ENCODE peak calls at places on chromosomes 4 and X, in six cellular contexts. One of them, this sample, is unnamed.

GRCh38 chr4:102259702-102260101 is 85.6 kb downstream of the SLC39A8 start:
- DNase-seq in CD8-positive, alpha-beta T cell: no peak
- DNase-seq in left ventricle myocardium inferior: no peak
- DNase-seq in endodermal cell: no peak
- DNase-seq in heart right ventricle: no peak
- DNase-seq in gastrocnemius medialis: no peak
- DNase-seq in this sample: no peak

GRCh38 chrX:144648788-144649187 is 598.5 kb upstream of the SPANXN1 start:
- DNase-seq in gastrocnemius medialis: no peak
- DNase-seq in endodermal cell: no peak
- DNase-seq in CD8-positive, alpha-beta T cell: no peak
- DNase-seq in left ventricle myocardium inferior: no peak
- DNase-seq in heart right ventricle: no peak
- DNase-seq in this sample: no peak

GRCh38 chrX:31715675-31716074 is 643.8 kb upstream of the FTHL17 start:
- DNase-seq in gastrocnemius medialis: no peak
- DNase-seq in CD8-positive, alpha-beta T cell: no peak
- DNase-seq in heart right ventricle: no peak
- DNase-seq in endodermal cell: no peak
- DNase-seq in left ventricle myocardium inferior: no peak
- DNase-seq in this sample: no peak

GRCh38 chrX:3345281-3346081 is 971 bp downstream of the MXRA5 start:
- DNase-seq in endodermal cell: peak; percentile 87
- DNase-seq in gastrocnemius medialis: no peak
- DNase-seq in left ventricle myocardium inferior: peak; percentile 58
- DNase-seq in CD8-positive, alpha-beta T cell: no peak
- DNase-seq in heart right ventricle: peak; percentile 22
- DNase-seq in this sample: peak; percentile 38

GRCh38 chr4:92864176-92864575 is 560.4 kb downstream of the GRID2 start:
- DNase-seq in left ventricle myocardium inferior: no peak
- DNase-seq in heart right ventricle: no peak
- DNase-seq in endodermal cell: no peak
- DNase-seq in gastrocnemius medialis: no peak
- DNase-seq in CD8-positive, alpha-beta T cell: no peak
- DNase-seq in this sample: no peak

GRCh38 chrX:1242901-1243402 is 25.7 kb upstream of the CSF2RA start:
- DNase-seq in heart right ventricle: no peak
- DNase-seq in CD8-positive, alpha-beta T cell: no peak
- DNase-seq in left ventricle myocardium inferior: no peak
- DNase-seq in gastrocnemius medialis: no peak
- DNase-seq in endodermal cell: peak; percentile 82
- DNase-seq in this sample: peak; percentile 6

GRCh38 chr4:122163767-122164166 is 11.6 kb downstream of the BLTP1 start:
- DNase-seq in left ventricle myocardium inferior: no peak
- DNase-seq in CD8-positive, alpha-beta T cell: no peak
- DNase-seq in gastrocnemius medialis: no peak
- DNase-seq in heart right ventricle: no peak
- DNase-seq in endodermal cell: no peak
- DNase-seq in this sample: no peak

GRCh38 chr4:99324361-99324760 is 3.2 kb upstream of the ADH1B start:
- DNase-seq in left ventricle myocardium inferior: no peak
- DNase-seq in gastrocnemius medialis: no peak
- DNase-seq in heart right ventricle: no peak
- DNase-seq in endodermal cell: no peak
- DNase-seq in CD8-positive, alpha-beta T cell: no peak
- DNase-seq in this sample: no peak

GRCh38 chr4:47836655-47837581 is 949 bp downstream of the CORIN start:
- DNase-seq in gastrocnemius medialis: peak; percentile 42
- DNase-seq in endodermal cell: peak; percentile 94
- DNase-seq in left ventricle myocardium inferior: peak; percentile 85
- DNase-seq in CD8-positive, alpha-beta T cell: peak; percentile 74
- DNase-seq in heart right ventricle: peak; percentile 71
- DNase-seq in this sample: peak; percentile 84

GRCh38 chrX:38811515-38812239 is 10.4 kb downstream of the MID1IP1 start:
- DNase-seq in CD8-positive, alpha-beta T cell: no peak
- DNase-seq in heart right ventricle: no peak
- DNase-seq in gastrocnemius medialis: no peak
- DNase-seq in left ventricle myocardium inferior: no peak
- DNase-seq in endodermal cell: no peak
- DNase-seq in this sample: peak; percentile 21

GRCh38 chrX:2572740-2573139 is 72.0 kb upstream of the DHRSX start:
- DNase-seq in endodermal cell: no peak
- DNase-seq in CD8-positive, alpha-beta T cell: no peak
- DNase-seq in heart right ventricle: no peak
- DNase-seq in gastrocnemius medialis: no peak
- DNase-seq in left ventricle myocardium inferior: no peak
- DNase-seq in this sample: peak; percentile 34

GRCh38 chrX:11755724-11756123 is 2.3 kb upstream of the MSL3 start:
- DNase-seq in CD8-positive, alpha-beta T cell: no peak
- DNase-seq in left ventricle myocardium inferior: no peak
- DNase-seq in heart right ventricle: no peak
- DNase-seq in gastrocnemius medialis: no peak
- DNase-seq in endodermal cell: no peak
- DNase-seq in this sample: no peak

GRCh38 chr4:12173496-12173895 is 744.8 kb upstream of the HS3ST1 start:
- DNase-seq in CD8-positive, alpha-beta T cell: no peak
- DNase-seq in endodermal cell: no peak
- DNase-seq in heart right ventricle: no peak
- DNase-seq in left ventricle myocardium inferior: no peak
- DNase-seq in gastrocnemius medialis: no peak
- DNase-seq in this sample: no peak

GRCh38 chr4:48914311-48914710 is 7.7 kb upstream of the OCIAD2 start:
- DNase-seq in left ventricle myocardium inferior: no peak
- DNase-seq in endodermal cell: no peak
- DNase-seq in gastrocnemius medialis: no peak
- DNase-seq in CD8-positive, alpha-beta T cell: no peak
- DNase-seq in heart right ventricle: no peak
- DNase-seq in this sample: no peak

GRCh38 chr4:172698256-172698655 is 470.4 kb upstream of the GALNT7 start:
- DNase-seq in endodermal cell: no peak
- DNase-seq in heart right ventricle: no peak
- DNase-seq in gastrocnemius medialis: no peak
- DNase-seq in CD8-positive, alpha-beta T cell: no peak
- DNase-seq in left ventricle myocardium inferior: no peak
- DNase-seq in this sample: no peak

GRCh38 chr4:7381890-7382633 is 52.7 kb downstream of the PSAPL1 start:
- DNase-seq in endodermal cell: no peak
- DNase-seq in heart right ventricle: no peak
- DNase-seq in gastrocnemius medialis: no peak
- DNase-seq in left ventricle myocardium inferior: no peak
- DNase-seq in CD8-positive, alpha-beta T cell: no peak
- DNase-seq in this sample: no peak

GRCh38 chr4:87055340-87055739 is 120.5 kb downstream of the AFF1 start:
- DNase-seq in CD8-positive, alpha-beta T cell: no peak
- DNase-seq in endodermal cell: no peak
- DNase-seq in left ventricle myocardium inferior: no peak
- DNase-seq in gastrocnemius medialis: no peak
- DNase-seq in heart right ventricle: no peak
- DNase-seq in this sample: no peak

GRCh38 chr4:87054900-87055299 is 120.1 kb downstream of the AFF1 start:
- DNase-seq in endodermal cell: no peak
- DNase-seq in left ventricle myocardium inferior: no peak
- DNase-seq in CD8-positive, alpha-beta T cell: no peak
- DNase-seq in gastrocnemius medialis: no peak
- DNase-seq in heart right ventricle: no peak
- DNase-seq in this sample: no peak

GRCh38 chr4:87052615-87053014 is 117.8 kb downstream of the AFF1 start:
- DNase-seq in heart right ventricle: no peak
- DNase-seq in gastrocnemius medialis: no peak
- DNase-seq in endodermal cell: no peak
- DNase-seq in CD8-positive, alpha-beta T cell: no peak
- DNase-seq in left ventricle myocardium inferior: no peak
- DNase-seq in this sample: no peak

GRCh38 chr4:87053064-87053693 is 118.4 kb downstream of the AFF1 start:
- DNase-seq in heart right ventricle: no peak
- DNase-seq in gastrocnemius medialis: no peak
- DNase-seq in CD8-positive, alpha-beta T cell: no peak
- DNase-seq in left ventricle myocardium inferior: no peak
- DNase-seq in endodermal cell: no peak
- DNase-seq in this sample: no peak

GRCh38 chr4:87053802-87054767 is 119.3 kb downstream of the AFF1 start:
- DNase-seq in CD8-positive, alpha-beta T cell: no peak
- DNase-seq in left ventricle myocardium inferior: no peak
- DNase-seq in gastrocnemius medialis: no peak
- DNase-seq in endodermal cell: no peak
- DNase-seq in heart right ventricle: no peak
- DNase-seq in this sample: no peak
- H3K27ac ChIP-seq in CD8-positive, alpha-beta T cell: no peak overlapping the region
- H3K27ac ChIP-seq in left ventricle myocardium inferior: peak overlapping the region; percentile 83
- H3K27ac ChIP-seq in gastrocnemius medialis: peak overlapping the region; percentile 79
- H3K27ac ChIP-seq in endodermal cell: no peak overlapping the region
- H3K27ac ChIP-seq in heart right ventricle: peak overlapping the region; percentile 76
- H3K27ac ChIP-seq in this sample: no peak overlapping the region

DNA sequence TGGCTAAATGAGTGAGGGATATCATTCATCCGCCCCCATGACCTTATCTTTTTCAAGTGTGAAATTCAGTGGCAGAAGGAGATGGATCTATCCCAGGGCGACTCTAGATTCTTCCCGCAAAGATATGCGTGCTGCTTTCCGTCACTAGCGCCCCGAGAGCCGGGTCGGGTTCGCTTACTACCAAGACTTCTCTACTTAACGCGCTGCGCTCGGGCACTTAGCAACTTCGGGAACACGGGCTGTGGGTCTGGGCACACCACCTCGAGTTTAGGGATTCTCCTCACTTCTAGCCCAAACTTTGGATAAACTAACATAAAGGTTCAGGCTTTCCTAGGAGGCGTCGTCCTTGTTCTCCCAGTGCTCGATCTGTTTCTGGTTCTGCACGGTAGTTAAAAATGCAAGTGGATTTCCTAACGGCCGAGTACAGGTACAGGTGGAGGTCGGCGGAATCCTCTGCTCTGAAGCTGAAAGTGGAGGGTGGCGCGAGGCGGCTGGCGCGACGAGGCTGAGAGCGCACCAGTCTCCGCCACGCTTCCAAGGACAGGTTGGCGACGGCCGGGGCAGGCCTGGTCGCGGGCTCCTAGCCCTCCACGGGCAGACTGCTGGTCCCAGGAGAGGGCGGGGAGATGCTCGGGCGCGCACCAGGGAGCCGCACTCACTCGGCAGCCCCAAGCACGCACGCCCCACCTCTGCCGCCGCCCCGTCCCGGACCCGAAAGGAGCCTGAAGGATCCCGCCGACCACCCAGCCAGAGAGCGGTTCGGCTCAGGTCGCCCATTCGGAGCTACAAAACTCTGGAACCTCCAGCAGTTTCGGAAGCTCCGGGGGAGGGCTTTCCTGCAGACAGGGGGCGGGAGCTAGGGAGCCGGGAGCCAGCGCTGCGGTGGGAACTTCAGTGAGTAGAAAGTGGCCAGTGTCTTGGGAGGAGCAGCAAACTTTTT is 100.8 kb upstream of the TENM3 start:
- DNase-seq in gastrocnemius medialis: no peak
- DNase-seq in left ventricle myocardium inferior: no peak
- DNase-seq in CD8-positive, alpha-beta T cell: no peak
- DNase-seq in endodermal cell: peak; percentile 88
- DNase-seq in heart right ventricle: no peak
- DNase-seq in this sample: peak; percentile 22
- TF ChIP-seq CTCF in gastrocnemius medialis: no peak
- TF ChIP-seq CTCF in left ventricle myocardium inferior: no peak
- TF ChIP-seq CTCF in CD8-positive, alpha-beta T cell: no peak
- TF ChIP-seq CTCF in endodermal cell: peak; percentile 35
- TF ChIP-seq CTCF in heart right ventricle: no peak
- TF ChIP-seq CTCF in this sample: no peak

DNA sequence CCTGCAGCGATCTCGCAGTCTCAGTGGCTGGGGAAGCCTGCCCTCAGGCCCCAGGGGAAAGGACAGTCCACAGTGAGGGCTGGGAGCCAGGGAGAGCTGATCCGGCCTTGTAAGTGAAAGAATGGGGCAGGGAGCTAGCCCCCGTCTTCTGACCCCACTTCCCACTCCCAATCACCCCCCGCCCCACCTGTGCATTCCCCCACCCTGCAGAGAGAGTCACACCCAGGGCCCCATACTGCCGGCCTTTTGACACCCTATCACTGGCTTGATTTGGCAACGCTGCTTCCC is 3.8 kb downstream of the ARHGAP4 start:
- DNase-seq in left ventricle myocardium inferior: no peak
- DNase-seq in CD8-positive, alpha-beta T cell: no peak
- DNase-seq in endodermal cell: no peak
- DNase-seq in heart right ventricle: no peak
- DNase-seq in gastrocnemius medialis: no peak
- DNase-seq in this sample: no peak
- H3K27ac ChIP-seq in left ventricle myocardium inferior: peak overlapping the region; percentile 97
- H3K27ac ChIP-seq in CD8-positive, alpha-beta T cell: no peak overlapping the region
- H3K27ac ChIP-seq in endodermal cell: no peak overlapping the region
- H3K27ac ChIP-seq in heart right ventricle: peak overlapping the region; percentile 62
- H3K27ac ChIP-seq in gastrocnemius medialis: no peak overlapping the region
- H3K27ac ChIP-seq in this sample: peak overlapping the region; percentile 60

GRCh38 chr4:20428410-20429160 is 176.9 kb downstream of the SLIT2 start:
- DNase-seq in left ventricle myocardium inferior: no peak
- DNase-seq in endodermal cell: no peak
- DNase-seq in CD8-positive, alpha-beta T cell: no peak
- DNase-seq in gastrocnemius medialis: no peak
- DNase-seq in heart right ventricle: no peak
- DNase-seq in this sample: no peak
- TF ChIP-seq CTCF in left ventricle myocardium inferior: peak; percentile 31
- TF ChIP-seq CTCF in endodermal cell: peak; percentile 58
- TF ChIP-seq CTCF in CD8-positive, alpha-beta T cell: no peak
- TF ChIP-seq CTCF in gastrocnemius medialis: no peak
- TF ChIP-seq CTCF in heart right ventricle: peak; percentile 31
- TF ChIP-seq CTCF in this sample: no peak

GRCh38 chr4:118354913-118355312 is 2.1 kb upstream of the PRSS12 start:
- DNase-seq in endodermal cell: no peak
- DNase-seq in heart right ventricle: no peak
- DNase-seq in gastrocnemius medialis: no peak
- DNase-seq in CD8-positive, alpha-beta T cell: no peak
- DNase-seq in left ventricle myocardium inferior: no peak
- DNase-seq in this sample: no peak

GRCh38 chr4:118351851-118352827 is 664 bp downstream of the PRSS12 start:
- DNase-seq in heart right ventricle: no peak
- DNase-seq in left ventricle myocardium inferior: no peak
- DNase-seq in gastrocnemius medialis: no peak
- DNase-seq in CD8-positive, alpha-beta T cell: no peak
- DNase-seq in endodermal cell: peak; percentile 84
- DNase-seq in this sample: peak; percentile 7

GRCh38 chr4:118352843-118353373 is at the start of gene PRSS12:
- DNase-seq in heart right ventricle: peak; percentile 10
- DNase-seq in CD8-positive, alpha-beta T cell: peak; percentile 60
- DNase-seq in gastrocnemius medialis: no peak
- DNase-seq in left ventricle myocardium inferior: peak; percentile 48
- DNase-seq in endodermal cell: peak; percentile 95
- DNase-seq in this sample: peak; percentile 69

GRCh38 chr4:118350961-118351360 is 1.8 kb downstream of the PRSS12 start:
- DNase-seq in endodermal cell: no peak
- DNase-seq in CD8-positive, alpha-beta T cell: no peak
- DNase-seq in left ventricle myocardium inferior: no peak
- DNase-seq in gastrocnemius medialis: no peak
- DNase-seq in heart right ventricle: no peak
- DNase-seq in this sample: no peak

DNA sequence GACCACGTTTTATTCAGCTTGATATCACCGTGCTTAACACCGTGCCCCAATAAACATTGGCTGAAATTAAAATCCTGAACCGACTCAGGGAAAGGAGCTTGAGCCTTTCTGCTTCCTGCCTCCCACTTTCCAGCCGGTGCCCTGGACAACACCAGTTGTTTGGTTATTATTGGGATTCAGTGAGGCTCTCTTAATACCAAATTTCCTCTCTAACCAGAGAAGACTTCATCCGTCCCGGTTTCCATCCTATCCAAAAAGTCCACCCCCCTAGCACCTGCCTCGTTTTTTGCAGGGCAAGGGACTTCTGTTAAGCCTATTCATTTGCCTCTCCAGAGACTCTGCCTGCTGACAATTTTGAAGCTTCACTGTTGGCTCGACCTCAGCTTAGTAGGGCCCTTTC is 649 bp upstream of the PRSS12 start:
- DNase-seq in left ventricle myocardium inferior: no peak
- DNase-seq in heart right ventricle: no peak
- DNase-seq in CD8-positive, alpha-beta T cell: no peak
- DNase-seq in endodermal cell: peak; percentile 55
- DNase-seq in gastrocnemius medialis: no peak
- DNase-seq in this sample: no peak
- H3K27ac ChIP-seq in left ventricle myocardium inferior: no peak overlapping the region
- H3K27ac ChIP-seq in heart right ventricle: no peak overlapping the region
- H3K27ac ChIP-seq in CD8-positive, alpha-beta T cell: no peak overlapping the region
- H3K27ac ChIP-seq in endodermal cell: no peak overlapping the region
- H3K27ac ChIP-seq in gastrocnemius medialis: no peak overlapping the region
- H3K27ac ChIP-seq in this sample: no peak overlapping the region

This sample was measured in RWPE1.